ENCODE peak calls at places on chromosomes 1 and 21, in seven cellular contexts. B, R, F, H, T, D and A are unnamed samples. For H3K4me1, the result is how much of the 10 kb centered on the place peaks cover.

GRCh38 chr1:187641015-187641414 is 812.3 kb downstream of the PLA2G4A start:
- DNase-seq in B (no peak), R (no peak), F (no peak), H (no peak), T (no peak), D (no peak), A (no peak)

GRCh38 chr21:19130379-19131028 is 726.9 kb upstream of the TMPRSS15 start:
- DNase-seq in B (no peak), R (no peak), F (no peak), H (no peak), T (no peak), D (no peak), A (no peak)

GRCh38 chr1:38142606-38143005 is 96.0 kb upstream of the POU3F1 start:
- DNase-seq in B (no peak), R (no peak), F (no peak), H (no peak), T (no peak), D (no peak), A (no peak)

GRCh38 chr1:239387304-239388231 is 1.2 kb downstream of the CHRM3 start:
- DNase-seq in B (no peak), R (no peak), F (no peak), H (no peak), T (no peak), D (peak), A (no peak)

GRCh38 chr1:202130275-202130646 is 7.5 kb downstream of the GPR37L1 start:
- DNase-seq in B (no peak), R (no peak), F (peak), H (no peak), T (no peak), D (no peak), A (no peak)

GRCh38 chr1:16023050-16023653 is 1.3 kb downstream of the CLCNKA start:
- DNase-seq in B (no peak), R (no peak), F (no peak), H (no peak), T (no peak), D (no peak), A (no peak)

GRCh38 chr1:53592521-53592982 is 133.4 kb downstream of the DMRTB1 start:
- DNase-seq in B (no peak), R (no peak), F (peak), H (peak), T (peak), D (no peak), A (no peak)

GRCh38 chr1:8473121-8473891 is 155.4 kb downstream of the SLC45A1 start:
- DNase-seq in B (no peak), R (no peak), F (no peak), H (no peak), T (no peak), D (no peak), A (no peak)

GRCh38 chr1:59526240-59526639 is 229.3 kb downstream of the FGGY start:
- DNase-seq in B (no peak), R (no peak), F (no peak), H (no peak), T (no peak), D (no peak), A (no peak)

GRCh38 chr1:81824759-81825158 is 24.0 kb downstream of the ADGRL2 start:
- DNase-seq in B (no peak), R (no peak), F (no peak), H (no peak), T (no peak), D (no peak), A (no peak)

GRCh38 chr1:42176902-42177519 is 12.5 kb upstream of the GUCA2A start:
- DNase-seq in B (no peak), R (no peak), F (no peak), H (peak), T (peak), D (peak), A (peak)

GRCh38 chr1:36137776-36138175 is 11.5 kb downstream of the TRAPPC3 start:
- DNase-seq in B (no peak), R (no peak), F (no peak), H (no peak), T (no peak), D (no peak), A (no peak)

GRCh38 chr1:27360159-27361043 is 6.4 kb downstream of the MAP3K6 start:
- DNase-seq in B (no peak), R (peak), F (no peak), H (no peak), T (no peak), D (no peak), A (peak)

GRCh38 chr1:174786760-174787159 is 213.0 kb upstream of the CACYBP start:
- DNase-seq in B (no peak), R (no peak), F (no peak), H (no peak), T (no peak), D (no peak), A (no peak)

GRCh38 chr1:157200451-157200850 is 62.3 kb upstream of the ETV3 start:
- DNase-seq in B (no peak), R (no peak), F (no peak), H (no peak), T (no peak), D (no peak), A (no peak)

GRCh38 chr1:179251675-179252074 is 22.2 kb upstream of the ABL2 start:
- DNase-seq in B (no peak), R (no peak), F (no peak), H (peak), T (peak), D (peak), A (no peak)

GRCh38 chr21:41552254-41552653 is 44.3 kb upstream of the TMPRSS2 start:
- DNase-seq in B (no peak), R (no peak), F (no peak), H (no peak), T (no peak), D (no peak), A (no peak)

GRCh38 chr1:235011599-235012435 is 116.8 kb downstream of the TOMM20 start:
- DNase-seq in B (no peak), R (peak), F (peak), H (peak), T (peak), D (no peak), A (peak)
- H3K27ac ChIP-seq in B (peak), R (peak), F (no peak), H (no peak), T (peak), D (no peak), A (peak)

GRCh38 chr21:45332415-45332814 is 44.7 kb upstream of the POFUT2 start:
- DNase-seq in B (no peak), R (no peak), F (peak), H (no peak), T (no peak), D (no peak), A (no peak)

GRCh38 chr21:45330075-45330781 is 42.5 kb upstream of the POFUT2 start:
- DNase-seq in B (no peak), R (no peak), F (peak), H (peak), T (peak), D (no peak), A (no peak)

GRCh38 chr21:45331521-45332257 is 44.0 kb upstream of the POFUT2 start:
- DNase-seq in B (no peak), R (peak), F (peak), H (no peak), T (no peak), D (no peak), A (no peak)

GRCh38 chr21:45329261-45330074 is 41.8 kb upstream of the POFUT2 start:
- DNase-seq in B (no peak), R (no peak), F (peak), H (no peak), T (no peak), D (no peak), A (no peak)

GRCh38 chr21:45330851-45331261 is 43.2 kb upstream of the POFUT2 start:
- DNase-seq in B (no peak), R (no peak), F (peak), H (no peak), T (no peak), D (no peak), A (no peak)
- H3K4me1 ChIP-seq in B (under half), R (under half), F (under half), H (under half), T (under half), D (under half), A (under half)

GRCh38 chr1:10257851-10258250 is 47.5 kb downstream of the KIF1B start:
- DNase-seq in B (no peak), R (no peak), F (no peak), H (peak), T (peak), D (no peak), A (no peak)
- H3K4me3 ChIP-seq in B (no peak), R (no peak), F (no peak), H (no peak), T (no peak), D (no peak), A (no peak)

DNA sequence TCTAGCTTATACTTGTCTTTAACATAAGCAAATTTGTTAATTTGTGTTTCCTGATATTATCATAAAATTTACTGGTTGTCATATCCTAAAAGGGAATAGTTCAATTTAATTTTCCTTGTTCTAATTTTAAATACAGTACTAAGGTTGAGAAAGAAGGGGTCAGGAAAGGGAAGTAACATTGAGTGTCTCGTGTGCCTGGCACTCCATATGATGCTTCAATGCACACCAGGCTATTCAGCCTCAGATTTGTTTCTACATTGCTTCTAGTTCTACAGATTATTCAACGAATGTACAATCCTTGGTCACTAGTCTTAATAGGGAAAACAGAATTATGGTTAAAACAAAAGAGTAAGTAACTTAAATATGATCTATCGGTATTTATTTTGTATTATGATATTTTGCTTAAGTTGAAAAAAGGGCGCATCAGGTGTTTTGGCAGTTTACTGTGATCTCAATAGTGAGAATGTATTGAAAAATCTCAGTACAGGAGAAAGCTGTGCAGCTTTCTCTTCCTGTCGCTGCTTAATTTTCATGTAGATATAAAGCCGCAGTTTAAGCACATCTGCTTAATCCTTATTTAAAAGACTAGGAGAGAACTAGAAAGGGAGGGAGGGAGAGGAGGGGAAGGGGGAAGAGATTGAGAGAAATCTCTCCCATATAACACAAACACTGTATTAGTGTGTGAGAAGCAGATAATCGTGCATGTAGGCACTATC is 13.0 kb downstream of the PTPRC start:
- DNase-seq in B (no peak), R (no peak), F (no peak), H (no peak), T (no peak), D (no peak), A (no peak)
- H3K27ac ChIP-seq in B (no peak), R (peak), F (no peak), H (no peak), T (no peak), D (no peak), A (peak)

GRCh38 chr1:10777749-10778574 is 18.5 kb downstream of the CASZ1 start:
- DNase-seq in B (no peak), R (no peak), F (no peak), H (no peak), T (no peak), D (no peak), A (no peak)
- H3K4me1 ChIP-seq in B (under half), R (under half), F (half or more), H (under half), T (under half), D (under half), A (under half)

GRCh38 chr1:62513013-62513412 is 76.2 kb downstream of the USP1 start:
- DNase-seq in B (no peak), R (no peak), F (no peak), H (no peak), T (no peak), D (no peak), A (no peak)

GRCh38 chr1:62508187-62508758 is 71.4 kb downstream of the USP1 start:
- DNase-seq in B (no peak), R (no peak), F (no peak), H (peak), T (peak), D (no peak), A (no peak)

GRCh38 chr1:62509028-62509427 is 72.2 kb downstream of the USP1 start:
- DNase-seq in B (no peak), R (no peak), F (no peak), H (no peak), T (no peak), D (no peak), A (no peak)
- H3K4me3 ChIP-seq in B (no peak), R (no peak), F (no peak), H (no peak), T (no peak), D (no peak), A (no peak)

GRCh38 chr21:16162953-16163352 is 433.2 kb downstream of the USP25 start:
- DNase-seq in B (no peak), R (no peak), F (no peak), H (no peak), T (no peak), D (no peak), A (no peak)

GRCh38 chr21:16156841-16157240 is 427.1 kb downstream of the USP25 start:
- DNase-seq in B (no peak), R (no peak), F (no peak), H (no peak), T (no peak), D (no peak), A (no peak)

GRCh38 chr21:16154961-16155360 is 425.2 kb downstream of the USP25 start:
- DNase-seq in B (no peak), R (no peak), F (no peak), H (no peak), T (no peak), D (no peak), A (no peak)

GRCh38 chr21:16159213-16159970 is 429.6 kb downstream of the USP25 start:
- DNase-seq in B (no peak), R (no peak), F (no peak), H (no peak), T (peak), D (no peak), A (no peak)

GRCh38 chr21:16159971-16160350 is 430.2 kb downstream of the USP25 start:
- DNase-seq in B (no peak), R (no peak), F (no peak), H (no peak), T (no peak), D (no peak), A (no peak)
- H3K27ac ChIP-seq in B (no peak), R (no peak), F (no peak), H (no peak), T (no peak), D (no peak), A (no peak)